ENCODE peak calls at places on chromosomes 7 and 10, in six cellular contexts. B is transverse colon, K is HCT116, C is sigmoid colon, L is prostate gland, W is esophagus muscularis mucosa. O is an unnamed sample. For H3K4me1, the result is how much of the 10 kb centered on the place peaks cover.

GRCh38 chr7:148729984-148730733 is 31.5 kb downstream of the CUL1 start:
- DNase-seq in W (no peak), C (no peak), K (no peak), B (no peak), L (no peak), O (no peak)

GRCh38 chr7:55878701-55879100 is 8.6 kb upstream of the ZNF713 start:
- DNase-seq in C (no peak), L (no peak), B (no peak), K (no peak), W (no peak), O (no peak)

GRCh38 chr10:5449823-5450222 is 37.5 kb downstream of the NET1 start:
- DNase-seq in L (no peak), C (no peak), K (no peak), W (no peak), B (no peak), O (no peak)

GRCh38 chr10:118664321-118664720 is 68.9 kb upstream of the PRLHR start:
- DNase-seq in B (no peak), K (no peak), C (no peak), L (no peak), W (no peak), O (no peak)

GRCh38 chr10:123642293-123642692 is 23.9 kb upstream of the GPR26 start:
- DNase-seq in K (no peak), L (no peak), C (peak), W (no peak), B (no peak), O (no peak)

GRCh38 chr10:1190791-1191490 is 134.8 kb downstream of the WDR37 start:
- DNase-seq in K (no peak), W (no peak), C (peak), L (no peak), B (no peak), O (no peak)

GRCh38 chr7:21425290-21425689 is 2.6 kb upstream of the SP4 start:
- DNase-seq in B (no peak), W (no peak), C (no peak), K (no peak), L (no peak), O (no peak)

GRCh38 chr7:152313879-152314604 is 121.8 kb downstream of the KMT2C start:
- DNase-seq in W (no peak), K (peak), L (peak), C (no peak), B (no peak), O (no peak)

GRCh38 chr10:24207781-24208611 is 942 bp upstream of the KIAA1217 start:
- DNase-seq in K (no peak), L (peak), C (no peak), W (no peak), B (peak), O (no peak)

GRCh38 chr7:55342216-55342871 is 22.8 kb upstream of the LANCL2 start:
- DNase-seq in B (no peak), K (no peak), W (no peak), L (no peak), C (no peak), O (peak)

GRCh38 chr10:71783917-71784678 is 10.8 kb upstream of the VSIR start:
- DNase-seq in C (no peak), W (no peak), L (no peak), B (no peak), K (no peak), O (no peak)

GRCh38 chr7:105196473-105196872 is 182.5 kb downstream of the KMT2E start:
- DNase-seq in W (no peak), C (no peak), L (no peak), K (no peak), B (no peak), O (no peak)

GRCh38 chr7:69695998-69696657 is 97.9 kb downstream of the AUTS2 start:
- DNase-seq in W (no peak), L (no peak), C (no peak), B (no peak), K (no peak), O (no peak)

GRCh38 chr7:77331938-77332695 is 84.0 kb downstream of the GSAP start:
- DNase-seq in W (peak), B (peak), K (peak), C (peak), L (peak), O (peak)

GRCh38 chr10:114045071-114045737 is 1.5 kb downstream of the ADRB1 start:
- DNase-seq in L (peak), W (no peak), C (peak), B (peak), K (no peak), O (peak)

GRCh38 chr10:19958787-19959186 is 142.6 kb downstream of the PLXDC2 start:
- DNase-seq in K (no peak), W (no peak), B (no peak), C (no peak), L (no peak), O (no peak)

GRCh38 chr7:30321089-30321991 is 36.9 kb downstream of the ZNRF2 start:
- DNase-seq in B (no peak), W (no peak), L (no peak), C (no peak), K (no peak), O (no peak)

GRCh38 chr7:74272305-74273038 is 16.7 kb upstream of the CLIP2 start:
- DNase-seq in C (peak), B (peak), K (no peak), W (peak), L (no peak), O (no peak)
- H3K4me3 ChIP-seq in C (no peak), B (no peak), K (no peak), W (peak), L (no peak), O (no peak)

GRCh38 chr7:114879554-114879953 is 42.3 kb upstream of the MDFIC start:
- DNase-seq in C (no peak), W (no peak), K (no peak), B (no peak), L (no peak), O (no peak)
- H3K4me1 ChIP-seq in C (under half), W (under half), K (under half), B (under half), L (under half), O (under half)

GRCh38 chr7:44965441-44965903 is 13.3 kb downstream of the MYO1G start:
- DNase-seq in L (no peak), C (peak), K (no peak), W (no peak), B (no peak), O (peak)
- TF ChIP-seq POLR2AphosphoS5 in L (no peak), C (no peak), K (no peak), W (no peak), B (no peak), O (no peak)

DNA sequence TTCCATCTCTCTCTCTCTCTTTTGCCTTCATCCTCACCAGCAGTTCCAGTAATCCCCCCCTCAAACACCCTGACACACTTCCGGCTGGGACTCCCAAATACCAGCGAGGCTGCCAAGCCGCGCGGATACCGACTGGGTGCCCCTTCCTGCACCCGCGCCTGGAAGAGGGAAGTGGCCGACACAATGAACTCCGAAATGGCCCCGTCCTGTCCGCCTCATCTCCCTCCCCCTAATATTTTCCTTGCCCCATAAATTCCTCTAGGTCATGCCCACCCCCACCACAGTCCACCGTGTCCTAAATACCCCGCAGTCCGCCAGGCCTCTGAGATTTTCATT is 1.8 kb upstream of the HOXA9 start:
- DNase-seq in B (no peak), L (peak), W (no peak), K (no peak), C (peak), O (no peak)
- H3K4me3 ChIP-seq in B (peak), L (peak), W (no peak), K (peak), C (peak), O (no peak)

GRCh38 chr7:18494821-18495408 is 634 bp upstream of the HDAC9 start:
- DNase-seq in B (no peak), K (no peak), L (no peak), C (no peak), W (no peak), O (no peak)
- H3K4me1 ChIP-seq in B (under half), K (under half), L (under half), C (under half), W (under half), O (under half)

GRCh38 chr10:73743905-73744689 is at the start of gene SEC24C:
- DNase-seq in C (peak), K (peak), B (peak), W (peak), L (peak), O (peak)
- TF ChIP-seq POLR2AphosphoS5 in C (peak), K (peak), B (peak), W (peak), L (peak), O (peak)

O was measured in upper lobe of left lung.